ENCODE peak calls at places on chromosomes 3 and 15, in four cellular contexts. V, C, F and A are unnamed samples.

GRCh38 chr3:50336452-50337174 is 4.0 kb downstream of the RASSF1 start:
- DNase-seq in C (no peak), V (no peak), F (no peak), A (no peak)

GRCh38 chr3:141738636-141739363 is 702 bp downstream of the RNF7 start:
- DNase-seq in V (peak), F (no peak), C (peak), A (no peak)

GRCh38 chr3:127817331-127817821 is 4.9 kb downstream of the MGLL start:
- DNase-seq in V (peak), F (no peak), C (no peak), A (no peak)

GRCh38 chr15:93005133-93005532 is 83.9 kb downstream of the RGMA start:
- DNase-seq in C (no peak), F (no peak), V (no peak), A (no peak)

GRCh38 chr3:155895379-155895900 is 25.0 kb downstream of the GMPS start:
- DNase-seq in C (no peak), V (no peak), F (no peak), A (no peak)

GRCh38 chr3:97932387-97932801 is 39.8 kb downstream of the RIOX2 start:
- DNase-seq in V (no peak), C (peak), F (no peak), A (no peak)

GRCh38 chr3:133592843-133593242 is 19.4 kb downstream of the CDV3 start:
- DNase-seq in V (no peak), F (no peak), C (no peak), A (no peak)

GRCh38 chr15:66153549-66154415 is 99.8 kb downstream of the MEGF11 start:
- DNase-seq in C (no peak), V (no peak), F (peak), A (no peak)

GRCh38 chr3:34394978-34395748 is 596.7 kb downstream of the PDCD6IP start:
- DNase-seq in C (no peak), F (no peak), V (no peak), A (no peak)

GRCh38 chr3:144160627-144161026 is 189.0 kb downstream of the DIPK2A start:
- DNase-seq in F (no peak), C (no peak), V (no peak), A (no peak)

GRCh38 chr15:88255496-88256171 is 905 bp downstream of the NTRK3 start:
- DNase-seq in V (peak), F (no peak), C (no peak), A (no peak)

DNA sequence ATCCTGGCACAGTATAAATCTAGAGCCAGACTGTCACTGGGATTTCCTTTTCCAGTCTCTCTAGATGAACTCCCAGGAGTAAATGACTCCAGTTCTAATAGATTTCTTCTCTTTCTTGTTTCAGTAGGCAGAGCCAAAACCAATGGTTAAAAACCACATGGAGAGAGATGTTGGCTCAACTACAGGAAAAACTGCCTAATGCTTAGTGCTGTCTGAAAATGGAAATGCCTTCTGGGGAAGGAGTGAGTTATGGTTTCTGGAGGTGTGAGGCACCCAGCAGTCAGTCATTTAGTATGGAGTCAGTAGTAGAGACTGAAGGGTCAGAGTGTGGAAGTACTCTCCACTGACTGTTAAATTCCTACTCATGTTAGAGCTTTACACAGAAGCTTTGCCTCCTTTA is 136.7 kb downstream of the CCNL1 start:
- DNase-seq in C (no peak), V (no peak), F (no peak), A (no peak)
- TF ChIP-seq JUNB in C (no peak), V (no peak), F (no peak), A (no peak)

DNA sequence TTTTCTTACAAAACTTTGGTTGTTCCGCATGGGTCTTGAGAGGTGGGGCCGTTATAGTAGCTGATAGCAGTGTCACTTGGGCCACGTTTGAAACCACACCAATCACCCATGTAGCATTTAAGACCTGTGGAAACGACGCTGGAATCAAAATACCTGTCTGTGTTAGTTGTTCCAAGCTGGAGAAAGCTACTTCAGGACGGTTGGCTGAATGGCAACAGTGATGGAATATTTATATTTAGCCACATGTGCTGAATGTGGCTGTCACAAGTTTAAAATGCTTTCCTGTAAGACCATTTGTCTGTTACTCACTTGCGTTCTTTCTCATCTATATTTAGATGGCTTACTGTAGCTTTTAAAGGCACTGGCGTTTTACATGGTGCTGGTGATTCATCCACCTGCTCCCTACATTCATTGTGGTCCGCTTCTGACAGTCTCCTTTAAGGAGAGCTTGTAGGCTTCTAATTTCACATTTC is 1.4 kb downstream of the DNAJA4 start:
- DNase-seq in V (no peak), C (no peak), F (no peak), A (no peak)
- TF ChIP-seq CEBPB in V (no peak), C (no peak), F (no peak), A (no peak)

GRCh38 chr3:94716326-94717018 is 653.6 kb downstream of the NSUN3 start:
- DNase-seq in C (no peak), V (peak), F (no peak), A (peak)
- TF ChIP-seq JUNB in C (no peak), V (no peak), F (no peak), A (no peak)

GRCh38 chr3:49217688-49218470 is 46.5 kb downstream of the KLHDC8B start:
- DNase-seq in F (no peak), C (peak), V (no peak), A (no peak)
- TF ChIP-seq CEBPB in F (no peak), C (no peak), V (no peak), A (no peak)

GRCh38 chr15:64152507-64153387 is 1.2 kb downstream of the SNX22 start:
- DNase-seq in F (no peak), C (no peak), V (no peak), A (no peak)

GRCh38 chr15:64149424-64150235 is 1.9 kb upstream of the SNX22 start:
- DNase-seq in F (no peak), V (peak), C (peak), A (no peak)

GRCh38 chr15:64153480-64154367 is 2.2 kb downstream of the SNX22 start:
- DNase-seq in C (peak), F (peak), V (peak), A (peak)

GRCh38 chr15:64150236-64150578 is 1.3 kb upstream of the SNX22 start:
- DNase-seq in V (no peak), C (peak), F (no peak), A (no peak)

GRCh38 chr15:64151727-64152506 is at the start of gene SNX22:
- DNase-seq in V (no peak), F (no peak), C (no peak), A (no peak)
- TF ChIP-seq JUNB in V (no peak), F (no peak), C (no peak), A (no peak)

GRCh38 chr3:54040476-54040875 is 81.9 kb upstream of the CACNA2D3 start:
- DNase-seq in V (no peak), F (no peak), C (no peak), A (no peak)
- TF ChIP-seq CEBPB in V (no peak), F (no peak), C (no peak), A (no peak)